ENCODE peak calls at places on chromosomes 5 and 9, in eight cellular contexts. B is PC-3, E is ovary, U is heart left ventricle, Y is astrocyte of the spinal cord, A is AG04449, Q is left lung, L is epithelial cell of esophagus. O is an unnamed sample.

GRCh38 chr9:37198034-37198718 is 77.8 kb downstream of the ZCCHC7 start:
- DNase-seq in A (no peak), Y (no peak), U (no peak), Q (no peak), B (no peak), E (no peak), L (no peak), O (no peak)

GRCh38 chr9:130770679-130771442 is 64.2 kb upstream of the ABL1 start:
- DNase-seq in A (peak), B (peak), E (no peak), Y (peak), Q (no peak), U (no peak), L (peak), O (no peak)

GRCh38 chr9:113482341-113482740 is 18.8 kb downstream of the RGS3 start:
- DNase-seq in Q (no peak), A (no peak), Y (no peak), U (no peak), E (no peak), L (no peak), B (no peak), O (no peak)

GRCh38 chr5:79521156-79521555 is 7.2 kb upstream of the HOMER1 start:
- DNase-seq in A (no peak), Q (no peak), U (no peak), E (no peak), L (peak), B (no peak), Y (no peak), O (no peak)

GRCh38 chr5:132812949-132813598 is at the start of gene SOWAHA:
- DNase-seq in B (no peak), E (no peak), Q (no peak), A (no peak), Y (no peak), U (no peak), L (no peak), O (no peak)

GRCh38 chr9:127574089-127574921 is 37.8 kb upstream of the STXBP1 start:
- DNase-seq in E (no peak), Q (no peak), A (no peak), U (no peak), B (peak), Y (peak), L (peak), O (no peak)

GRCh38 chr9:95574176-95574575 is 57.4 kb upstream of the PTCH1 start:
- DNase-seq in L (no peak), A (no peak), B (no peak), U (no peak), Y (no peak), E (no peak), Q (peak), O (no peak)

GRCh38 chr5:163135849-163136248 is 301.5 kb upstream of the CCNG1 start:
- DNase-seq in E (no peak), Y (no peak), U (no peak), B (no peak), Q (no peak), L (no peak), A (no peak), O (no peak)

GRCh38 chr9:120393386-120394057 is 186.4 kb downstream of the CDK5RAP2 start:
- DNase-seq in A (no peak), L (peak), U (no peak), E (no peak), Q (no peak), B (peak), Y (no peak), O (no peak)

GRCh38 chr5:168734119-168734518 is 155.0 kb upstream of the PANK3 start:
- DNase-seq in L (no peak), Q (no peak), A (no peak), U (no peak), E (no peak), B (no peak), Y (no peak), O (no peak)

GRCh38 chr5:139903805-139904565 is 108.4 kb downstream of the PSD2 start:
- DNase-seq in Y (no peak), A (no peak), U (no peak), E (peak), L (peak), B (no peak), Q (peak), O (no peak)

GRCh38 chr5:167950126-167950721 is 341.2 kb upstream of the WWC1 start:
- DNase-seq in U (no peak), E (no peak), Q (no peak), B (no peak), L (peak), Y (peak), A (peak), O (no peak)

GRCh38 chr5:6377121-6377520 is 1.2 kb downstream of the MED10 start:
- DNase-seq in E (no peak), U (no peak), A (no peak), Q (no peak), B (peak), L (no peak), Y (no peak), O (no peak)

GRCh38 chr9:93667006-93667405 is 90.6 kb downstream of the PHF2 start:
- DNase-seq in U (peak), E (peak), L (no peak), B (no peak), A (no peak), Y (no peak), Q (peak), O (no peak)

GRCh38 chr5:133457956-133458355 is 154.4 kb downstream of the FSTL4 start:
- DNase-seq in L (no peak), B (no peak), E (no peak), A (no peak), U (no peak), Q (no peak), Y (no peak), O (no peak)

GRCh38 chr9:21402387-21403247 is 6.3 kb upstream of the IFNA8 start:
- DNase-seq in Y (no peak), L (no peak), E (no peak), U (no peak), Q (peak), B (no peak), A (no peak), O (no peak)

GRCh38 chr5:95762681-95763041 is 31.5 kb downstream of the RHOBTB3 start:
- DNase-seq in U (no peak), A (no peak), E (no peak), Q (no peak), B (no peak), L (no peak), Y (no peak), O (no peak)

GRCh38 chr5:154784856-154785255 is 29.7 kb downstream of the LARP1 start:
- DNase-seq in L (no peak), Q (no peak), U (no peak), E (no peak), A (no peak), Y (no peak), B (no peak), O (no peak)

GRCh38 chr9:24333629-24334028 is 212.1 kb downstream of the IZUMO3 start:
- DNase-seq in Y (no peak), U (no peak), E (no peak), A (no peak), L (no peak), Q (no peak), B (no peak), O (no peak)

GRCh38 chr5:30390095-30390494 is 803.4 kb upstream of the CDH6 start:
- DNase-seq in L (peak), Y (no peak), A (no peak), E (no peak), B (no peak), Q (no peak), U (no peak), O (no peak)

GRCh38 chr9:115808108-115808507 is 345.5 kb upstream of the PAPPA start:
- DNase-seq in U (no peak), Q (no peak), E (no peak), B (peak), L (peak), Y (no peak), A (no peak), O (no peak)

GRCh38 chr9:133113928-133114351 is 7.1 kb downstream of the RALGDS start:
- DNase-seq in Y (no peak), E (no peak), B (no peak), L (no peak), Q (peak), U (peak), A (no peak), O (no peak)

GRCh38 chr9:69961834-69962233 is 81.8 kb upstream of the MAMDC2 start:
- DNase-seq in U (no peak), B (peak), Y (no peak), A (no peak), Q (no peak), L (peak), E (no peak), O (no peak)

GRCh38 chr5:13943691-13944090 is 797 bp downstream of the DNAH5 start:
- DNase-seq in E (no peak), A (no peak), Y (no peak), Q (no peak), U (no peak), B (no peak), L (no peak), O (no peak)

GRCh38 chr9:131618071-131618479 is 72.8 kb downstream of the PRRT1B start:
- DNase-seq in Y (no peak), E (no peak), L (peak), U (peak), B (no peak), Q (peak), A (no peak), O (no peak)

GRCh38 chr9:70049672-70050271 is 6.1 kb downstream of the MAMDC2 start:
- DNase-seq in Y (no peak), A (no peak), Q (no peak), L (no peak), E (peak), B (no peak), U (peak), O (no peak)

GRCh38 chr9:93958875-93959682 is 3.9 kb upstream of the BARX1 start:
- DNase-seq in Q (peak), Y (peak), L (peak), A (no peak), E (no peak), B (no peak), U (no peak), O (no peak)

GRCh38 chr9:6711403-6711802 is 46.4 kb upstream of the KDM4C start:
- DNase-seq in Q (no peak), U (no peak), Y (peak), B (no peak), A (peak), E (no peak), L (no peak), O (peak)

GRCh38 chr5:120368923-120369715 is 95.0 kb upstream of the PRR16 start:
- DNase-seq in Q (no peak), Y (no peak), U (no peak), A (no peak), B (peak), E (no peak), L (peak), O (no peak)

GRCh38 chr5:75756991-75757390 is 39.8 kb upstream of the POC5 start:
- DNase-seq in U (no peak), Q (no peak), A (no peak), E (no peak), B (peak), Y (peak), L (peak), O (no peak)

GRCh38 chr9:111108946-111109345 is 70.7 kb upstream of the LPAR1 start:
- DNase-seq in Y (peak), E (no peak), Q (no peak), U (no peak), L (peak), B (no peak), A (peak), O (no peak)

GRCh38 chr9:21155501-21155900 is 11.0 kb downstream of the IFNA21 start:
- DNase-seq in B (no peak), A (no peak), Q (no peak), U (no peak), E (no peak), Y (peak), L (peak), O (no peak)

GRCh38 chr9:93645921-93646639 is 69.7 kb downstream of the PHF2 start:
- DNase-seq in A (no peak), E (peak), L (no peak), U (no peak), B (no peak), Q (peak), Y (no peak), O (no peak)

GRCh38 chr9:110029422-110029814 is 178.5 kb downstream of the C9orf152 start:
- DNase-seq in Q (no peak), L (peak), Y (peak), E (no peak), U (no peak), B (peak), A (peak), O (peak)

DNA sequence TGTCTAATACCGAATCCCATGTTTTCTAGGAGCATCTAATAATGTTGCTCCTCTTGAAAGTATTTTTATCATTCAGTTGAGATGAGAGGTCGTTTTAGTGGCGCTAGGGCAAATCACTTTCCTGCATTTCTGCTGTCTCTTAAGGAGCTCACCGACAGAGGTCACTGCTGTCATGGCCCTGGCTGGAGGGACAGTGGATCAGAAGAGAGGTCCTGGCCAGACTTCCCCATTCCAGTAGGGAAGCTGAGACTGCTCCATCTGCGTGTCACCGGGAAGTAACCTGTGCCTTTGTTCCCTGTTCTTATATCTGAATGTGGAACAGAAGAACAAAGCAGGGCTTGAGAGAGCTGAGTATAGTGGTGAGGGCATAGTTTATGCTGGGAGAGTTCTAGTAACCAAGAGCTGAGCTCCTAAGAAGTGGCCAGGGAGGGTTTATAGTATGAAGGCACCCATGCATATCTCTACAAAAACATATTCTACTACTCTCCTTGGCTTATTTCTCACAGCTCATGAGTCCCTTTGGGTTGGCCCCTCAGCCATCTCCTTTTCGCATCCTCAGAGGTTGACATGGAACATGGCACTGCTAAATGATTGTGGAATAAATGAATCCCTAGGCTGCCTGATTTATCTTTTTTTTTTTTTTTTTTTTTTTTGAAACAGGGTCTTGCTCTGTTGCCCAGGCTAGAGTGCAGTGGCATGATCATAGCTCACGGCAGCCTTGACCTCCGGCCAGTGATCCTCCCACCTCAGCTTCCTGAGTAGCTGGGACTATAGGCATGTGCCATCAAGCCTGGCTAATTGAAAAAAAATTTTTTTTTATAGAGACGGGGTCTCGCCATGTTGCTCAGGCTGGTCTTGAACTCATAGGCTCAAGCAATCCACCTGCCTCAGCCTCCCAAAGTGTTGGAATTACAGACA is 27.2 kb downstream of the ATP6V0E1 start:
- DNase-seq in L (no peak), B (no peak), Y (no peak), U (peak), E (no peak), A (no peak), Q (no peak), O (no peak)
- TF ChIP-seq CTCF in L (no peak), B (no peak), Y (peak), U (peak), E (no peak), A (peak), Q (peak), O (peak)

GRCh38 chr9:112384219-112384618 is 4.3 kb downstream of the HSDL2 start:
- DNase-seq in E (no peak), A (no peak), L (no peak), Y (no peak), U (no peak), B (no peak), Q (no peak), O (no peak)

GRCh38 chr9:112380771-112381181 is 868 bp downstream of the HSDL2 start:
- DNase-seq in Q (no peak), Y (peak), E (no peak), U (no peak), B (peak), L (peak), A (no peak), O (no peak)

GRCh38 chr9:112380102-112380581 is at the start of gene HSDL2:
- DNase-seq in Y (no peak), U (peak), L (peak), E (peak), B (peak), A (no peak), Q (no peak), O (no peak)

GRCh38 chr9:112382501-112383364 is 2.8 kb downstream of the HSDL2 start:
- DNase-seq in A (no peak), U (no peak), L (no peak), B (no peak), Y (no peak), E (no peak), Q (no peak), O (no peak)

GRCh38 chr9:112382066-112382465 is 2.2 kb downstream of the HSDL2 start:
- DNase-seq in L (no peak), U (no peak), E (no peak), Y (no peak), A (no peak), Q (no peak), B (no peak), O (no peak)
- H3K4me3 ChIP-seq in L (no peak), U (no peak), E (no peak), Y (no peak), A (no peak), Q (no peak), B (no peak), O (no peak)

DNA sequence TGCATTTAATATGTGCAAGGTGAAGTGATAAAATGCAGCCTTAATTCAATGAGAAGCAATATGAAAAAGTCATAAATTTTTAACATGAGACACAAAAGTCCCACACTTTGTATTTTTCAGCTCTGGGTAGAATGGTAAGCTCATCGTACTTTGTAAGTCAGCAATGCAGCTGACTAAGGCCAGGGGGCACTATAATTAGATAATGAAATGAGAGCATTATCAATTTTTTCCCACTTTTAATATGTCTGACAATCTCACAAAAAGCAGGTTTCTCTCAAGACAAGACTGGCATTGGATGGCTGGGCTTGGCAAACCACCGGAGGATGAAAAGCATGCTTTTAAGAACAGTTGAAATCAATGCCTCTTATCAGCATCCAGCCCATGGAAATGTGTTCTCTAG is 162.8 kb downstream of the FAM174A start:
- DNase-seq in E (no peak), A (no peak), L (no peak), B (no peak), Y (no peak), Q (no peak), U (no peak), O (no peak)
- TF ChIP-seq CTCF in E (no peak), A (no peak), L (peak), B (peak), Y (peak), Q (no peak), U (no peak), O (peak)

DNA sequence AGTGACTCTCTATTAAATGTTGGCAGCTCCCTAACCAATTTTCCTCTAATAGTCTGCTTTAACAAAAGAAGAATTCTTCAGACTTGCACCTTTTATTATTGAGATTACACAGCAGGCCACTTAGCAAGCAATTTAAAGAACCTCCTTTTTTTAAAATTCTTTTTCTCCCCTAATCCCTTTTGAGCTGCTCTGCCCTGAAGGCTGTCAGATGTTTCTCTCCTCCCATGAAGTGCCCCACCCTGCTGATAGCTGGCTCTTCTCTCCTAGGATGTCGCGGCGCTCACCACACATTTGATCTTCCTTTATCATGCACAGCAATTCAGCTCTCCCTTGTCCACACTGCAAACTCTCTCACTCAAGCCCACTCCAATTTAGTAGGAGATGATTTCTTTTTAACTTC is 1471.1 kb upstream of the ACO1 start:
- DNase-seq in Q (no peak), Y (no peak), U (no peak), E (no peak), A (no peak), L (no peak), B (no peak), O (no peak)
- H3K4me3 ChIP-seq in Q (no peak), Y (no peak), U (no peak), E (no peak), A (no peak), L (no peak), B (no peak), O (no peak)

GRCh38 chr9:18795947-18796705 is 236.9 kb downstream of the SAXO1 start:
- DNase-seq in A (peak), Q (no peak), B (no peak), L (no peak), E (no peak), U (no peak), Y (peak), O (no peak)
- TF ChIP-seq CTCF in A (no peak), Q (no peak), B (no peak), L (no peak), E (no peak), U (no peak), Y (no peak), O (no peak)

DNA sequence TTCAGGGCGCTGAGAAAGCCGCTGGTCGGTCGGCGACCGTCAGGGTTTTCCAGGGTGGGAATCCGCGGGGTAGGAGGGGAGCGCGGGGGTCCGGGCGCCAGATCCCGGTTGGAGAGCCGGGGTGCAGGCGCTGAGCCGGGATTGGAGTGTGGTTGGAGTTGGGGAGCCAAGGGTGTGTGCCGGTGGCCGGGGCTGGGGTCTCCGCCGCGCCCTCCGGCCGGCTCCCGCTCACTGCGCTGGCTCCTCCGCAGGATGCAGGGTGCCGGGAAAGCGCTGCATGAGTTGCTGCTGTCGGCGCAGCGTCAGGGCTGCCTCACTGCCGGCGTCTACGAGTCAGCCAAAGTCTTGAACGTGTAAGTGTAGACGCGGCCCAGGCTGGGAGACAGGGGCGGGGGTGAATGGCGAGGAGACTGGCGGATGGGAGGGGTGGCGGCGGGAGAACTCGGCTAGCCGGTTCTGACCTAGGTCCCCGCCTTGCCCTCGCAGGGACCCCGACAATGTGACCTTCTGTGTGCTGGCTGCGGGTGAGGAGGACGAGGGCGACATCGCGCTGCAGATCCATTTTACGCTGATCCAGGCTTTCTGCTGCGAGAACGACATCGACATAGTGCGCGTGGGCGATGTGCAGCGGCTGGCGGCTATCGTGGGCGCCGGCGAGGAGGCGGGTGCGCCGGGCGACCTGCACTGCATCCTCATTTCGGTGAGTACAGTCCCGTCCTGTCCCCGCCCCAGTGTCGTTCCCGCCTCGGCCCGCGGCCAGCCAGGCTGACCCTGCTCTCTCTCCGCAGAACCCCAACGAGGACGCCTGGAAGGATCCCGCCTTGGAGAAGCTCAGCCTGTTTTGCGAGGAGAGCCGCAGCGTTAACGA is 603 bp downstream of the GADD45G start:
- DNase-seq in L (peak), U (peak), A (no peak), B (peak), Y (peak), Q (peak), E (peak), O (no peak)
- H3K4me3 ChIP-seq in L (peak), U (peak), A (peak), B (peak), Y (peak), Q (peak), E (peak), O (peak)

GRCh38 chr9:81686614-81687520 is 2.5 kb downstream of the TLE1 start:
- DNase-seq in Q (peak), E (peak), Y (peak), A (no peak), U (peak), B (peak), L (peak), O (peak)
- TF ChIP-seq CTCF in Q (peak), E (peak), Y (peak), A (peak), U (peak), B (peak), L (peak), O (peak)